ENCODE peak calls at places on chromosomes 3 and 15, in nine cellular contexts. One of them, this sample, is unnamed.

GRCh38 chr3:88732211-88732610 is 375.2 kb upstream of the EPHA3 start:
- DNase-seq in MM.1S: no peak
- DNase-seq in CD8-positive, alpha-beta memory T cell: no peak
- DNase-seq in HCT116: no peak
- DNase-seq in neuronal stem cell: no peak
- DNase-seq in left lung: no peak
- DNase-seq in CD4-positive, alpha-beta T cell: no peak
- DNase-seq in trophoblast cell: no peak
- DNase-seq in PC-9: no peak
- DNase-seq in this sample: no peak

GRCh38 chr3:52218454-52218853 is 7.0 kb downstream of the TLR9 start:
- DNase-seq in CD4-positive, alpha-beta T cell: peak; percentile 45
- DNase-seq in trophoblast cell: no peak
- DNase-seq in MM.1S: no peak
- DNase-seq in CD8-positive, alpha-beta memory T cell: no peak
- DNase-seq in HCT116: no peak
- DNase-seq in neuronal stem cell: no peak
- DNase-seq in left lung: no peak
- DNase-seq in PC-9: no peak
- DNase-seq in this sample: no peak

GRCh38 chr3:194294888-194295214 is 56.3 kb downstream of the CPN2 start:
- DNase-seq in MM.1S: no peak
- DNase-seq in PC-9: no peak
- DNase-seq in trophoblast cell: no peak
- DNase-seq in CD8-positive, alpha-beta memory T cell: no peak
- DNase-seq in CD4-positive, alpha-beta T cell: no peak
- DNase-seq in HCT116: no peak
- DNase-seq in left lung: no peak
- DNase-seq in neuronal stem cell: no peak
- DNase-seq in this sample: no peak

GRCh38 chr3:128946411-128946810 is 47.5 kb downstream of the CFAP92 start:
- DNase-seq in neuronal stem cell: no peak
- DNase-seq in PC-9: no peak
- DNase-seq in CD8-positive, alpha-beta memory T cell: no peak
- DNase-seq in left lung: no peak
- DNase-seq in CD4-positive, alpha-beta T cell: no peak
- DNase-seq in HCT116: no peak
- DNase-seq in trophoblast cell: no peak
- DNase-seq in MM.1S: no peak
- DNase-seq in this sample: no peak

GRCh38 chr3:151301787-151302186 is 14.8 kb downstream of the GPR87 start:
- DNase-seq in MM.1S: no peak
- DNase-seq in left lung: no peak
- DNase-seq in PC-9: no peak
- DNase-seq in trophoblast cell: no peak
- DNase-seq in CD8-positive, alpha-beta memory T cell: no peak
- DNase-seq in HCT116: no peak
- DNase-seq in CD4-positive, alpha-beta T cell: no peak
- DNase-seq in neuronal stem cell: no peak
- DNase-seq in this sample: peak; percentile 52

GRCh38 chr3:79354179-79354688 is 413.6 kb downstream of the ROBO1 start:
- DNase-seq in left lung: no peak
- DNase-seq in PC-9: no peak
- DNase-seq in trophoblast cell: no peak
- DNase-seq in neuronal stem cell: no peak
- DNase-seq in HCT116: no peak
- DNase-seq in CD4-positive, alpha-beta T cell: no peak
- DNase-seq in CD8-positive, alpha-beta memory T cell: no peak
- DNase-seq in MM.1S: no peak
- DNase-seq in this sample: no peak

GRCh38 chr3:123813876-123814275 is 70.3 kb downstream of the MYLK start:
- DNase-seq in MM.1S: no peak
- DNase-seq in neuronal stem cell: no peak
- DNase-seq in HCT116: no peak
- DNase-seq in left lung: no peak
- DNase-seq in CD8-positive, alpha-beta memory T cell: no peak
- DNase-seq in CD4-positive, alpha-beta T cell: no peak
- DNase-seq in PC-9: no peak
- DNase-seq in trophoblast cell: no peak
- DNase-seq in this sample: no peak

GRCh38 chr15:70437882-70438331 is 325.5 kb downstream of the UACA start:
- DNase-seq in MM.1S: no peak
- DNase-seq in neuronal stem cell: no peak
- DNase-seq in PC-9: peak; percentile 57
- DNase-seq in left lung: no peak
- DNase-seq in CD4-positive, alpha-beta T cell: no peak
- DNase-seq in trophoblast cell: peak; percentile 99
- DNase-seq in HCT116: no peak
- DNase-seq in CD8-positive, alpha-beta memory T cell: no peak
- DNase-seq in this sample: no peak

GRCh38 chr3:32493437-32494414 is 8.9 kb downstream of the CMTM6 start:
- DNase-seq in neuronal stem cell: no peak
- DNase-seq in CD8-positive, alpha-beta memory T cell: no peak
- DNase-seq in CD4-positive, alpha-beta T cell: no peak
- DNase-seq in left lung: no peak
- DNase-seq in trophoblast cell: peak; percentile 17
- DNase-seq in PC-9: no peak
- DNase-seq in MM.1S: peak; percentile 53
- DNase-seq in HCT116: no peak
- DNase-seq in this sample: no peak

GRCh38 chr15:35626531-35626930 is 80.6 kb upstream of the DPH6 start:
- DNase-seq in trophoblast cell: peak; percentile 35
- DNase-seq in MM.1S: no peak
- DNase-seq in HCT116: no peak
- DNase-seq in PC-9: no peak
- DNase-seq in CD8-positive, alpha-beta memory T cell: no peak
- DNase-seq in CD4-positive, alpha-beta T cell: no peak
- DNase-seq in neuronal stem cell: no peak
- DNase-seq in left lung: no peak
- DNase-seq in this sample: no peak

GRCh38 chr15:42670441-42670840 is 66.5 kb downstream of the CDAN1 start:
- DNase-seq in neuronal stem cell: no peak
- DNase-seq in HCT116: no peak
- DNase-seq in trophoblast cell: no peak
- DNase-seq in left lung: no peak
- DNase-seq in CD4-positive, alpha-beta T cell: no peak
- DNase-seq in MM.1S: no peak
- DNase-seq in CD8-positive, alpha-beta memory T cell: no peak
- DNase-seq in PC-9: no peak
- DNase-seq in this sample: no peak

GRCh38 chr15:73517566-73517965 is 74.6 kb downstream of the REC114 start:
- DNase-seq in MM.1S: no peak
- DNase-seq in left lung: no peak
- DNase-seq in PC-9: no peak
- DNase-seq in trophoblast cell: no peak
- DNase-seq in HCT116: no peak
- DNase-seq in CD4-positive, alpha-beta T cell: no peak
- DNase-seq in neuronal stem cell: no peak
- DNase-seq in CD8-positive, alpha-beta memory T cell: no peak
- DNase-seq in this sample: no peak

GRCh38 chr3:49910409-49911123 is 6.9 kb upstream of the MST1R start:
- DNase-seq in neuronal stem cell: no peak
- DNase-seq in left lung: no peak
- DNase-seq in PC-9: no peak
- DNase-seq in HCT116: no peak
- DNase-seq in MM.1S: no peak
- DNase-seq in trophoblast cell: no peak
- DNase-seq in CD8-positive, alpha-beta memory T cell: no peak
- DNase-seq in CD4-positive, alpha-beta T cell: no peak
- DNase-seq in this sample: no peak

GRCh38 chr15:51089699-51090098 is 5.0 kb downstream of the TNFAIP8L3 start:
- DNase-seq in PC-9: no peak
- DNase-seq in neuronal stem cell: no peak
- DNase-seq in left lung: no peak
- DNase-seq in CD8-positive, alpha-beta memory T cell: no peak
- DNase-seq in CD4-positive, alpha-beta T cell: no peak
- DNase-seq in MM.1S: no peak
- DNase-seq in trophoblast cell: no peak
- DNase-seq in HCT116: no peak
- DNase-seq in this sample: no peak
- H3K9me3 ChIP-seq in PC-9: no peaks in the 10 kb centered on the region
- H3K9me3 ChIP-seq in neuronal stem cell: no peaks in the 10 kb centered on the region
- H3K9me3 ChIP-seq in left lung: no peaks in the 10 kb centered on the region
- H3K9me3 ChIP-seq in CD8-positive, alpha-beta memory T cell: no peaks in the 10 kb centered on the region
- H3K9me3 ChIP-seq in CD4-positive, alpha-beta T cell: no peaks in the 10 kb centered on the region
- H3K9me3 ChIP-seq in MM.1S: no peaks in the 10 kb centered on the region
- H3K9me3 ChIP-seq in trophoblast cell: no peaks in the 10 kb centered on the region
- H3K9me3 ChIP-seq in HCT116: no peaks in the 10 kb centered on the region
- H3K9me3 ChIP-seq in this sample: no peaks in the 10 kb centered on the region

DNA sequence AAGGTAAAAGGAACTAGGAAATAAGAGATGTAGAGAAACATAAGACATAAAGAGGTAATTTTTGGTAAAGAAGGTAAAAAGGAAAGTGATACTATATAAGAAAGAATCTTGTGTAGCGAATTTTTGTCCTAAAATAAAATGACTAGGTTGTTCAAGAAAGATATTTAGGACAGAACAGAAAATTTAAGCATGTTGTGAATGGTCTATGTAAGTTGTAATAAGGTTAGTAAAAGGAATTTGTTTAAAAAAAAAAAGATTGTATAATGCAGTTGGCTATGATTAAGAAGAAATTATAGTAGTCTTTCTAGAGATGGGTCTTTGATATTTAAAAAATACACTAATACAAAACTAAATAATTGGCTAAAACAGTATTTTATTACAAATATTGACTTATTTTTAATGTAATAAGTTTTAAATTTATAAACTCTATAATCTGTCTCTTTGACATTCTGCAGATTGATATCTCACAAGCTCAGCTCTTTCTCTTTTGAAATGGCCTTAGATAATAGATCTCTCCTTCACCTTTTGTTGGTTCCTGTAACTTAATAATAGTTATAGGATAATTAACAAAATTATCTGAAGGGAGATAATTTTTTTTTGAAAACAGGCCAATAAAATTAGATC is 3.7 kb upstream of the SLC41A3 start:
- DNase-seq in CD4-positive, alpha-beta T cell: no peak
- DNase-seq in left lung: no peak
- DNase-seq in trophoblast cell: no peak
- DNase-seq in CD8-positive, alpha-beta memory T cell: no peak
- DNase-seq in HCT116: no peak
- DNase-seq in PC-9: no peak
- DNase-seq in MM.1S: no peak
- DNase-seq in neuronal stem cell: no peak
- DNase-seq in this sample: no peak
- H3K9me3 ChIP-seq in CD4-positive, alpha-beta T cell: no peaks in the 10 kb centered on the region
- H3K9me3 ChIP-seq in left lung: peaks cover 6% of the 10 kb centered on the region
- H3K9me3 ChIP-seq in trophoblast cell: peaks cover 6% of the 10 kb centered on the region
- H3K9me3 ChIP-seq in CD8-positive, alpha-beta memory T cell: no peaks in the 10 kb centered on the region
- H3K9me3 ChIP-seq in HCT116: no peaks in the 10 kb centered on the region
- H3K9me3 ChIP-seq in PC-9: no peaks in the 10 kb centered on the region
- H3K9me3 ChIP-seq in MM.1S: no peaks in the 10 kb centered on the region
- H3K9me3 ChIP-seq in neuronal stem cell: peaks cover 14% of the 10 kb centered on the region
- H3K9me3 ChIP-seq in this sample: peaks cover 4% of the 10 kb centered on the region

DNA sequence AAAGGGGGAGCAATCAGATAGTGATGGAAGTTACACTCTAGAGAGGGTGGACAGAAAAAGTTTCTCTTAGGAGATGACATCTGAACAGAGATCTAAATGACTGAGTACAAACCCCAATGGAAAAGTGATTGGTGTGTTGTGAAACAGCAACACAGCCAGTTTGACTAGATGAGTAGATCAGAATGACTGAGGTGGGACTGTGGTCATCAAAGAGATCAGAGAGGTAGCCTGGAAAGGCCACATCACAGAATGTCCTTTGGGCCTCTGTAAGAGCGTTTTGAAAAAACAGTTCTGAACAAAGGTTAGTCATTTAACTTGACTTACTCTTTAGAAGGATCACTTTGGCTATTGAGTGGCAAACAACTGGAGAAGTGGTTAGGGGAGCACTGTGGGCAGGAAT is 10.6 kb downstream of the LRRC58 start:
- DNase-seq in MM.1S: no peak
- DNase-seq in trophoblast cell: no peak
- DNase-seq in CD8-positive, alpha-beta memory T cell: no peak
- DNase-seq in left lung: no peak
- DNase-seq in PC-9: no peak
- DNase-seq in CD4-positive, alpha-beta T cell: no peak
- DNase-seq in HCT116: no peak
- DNase-seq in neuronal stem cell: no peak
- DNase-seq in this sample: no peak
- H3K9me3 ChIP-seq in MM.1S: no peaks in the 10 kb centered on the region
- H3K9me3 ChIP-seq in trophoblast cell: no peaks in the 10 kb centered on the region
- H3K9me3 ChIP-seq in CD8-positive, alpha-beta memory T cell: no peaks in the 10 kb centered on the region
- H3K9me3 ChIP-seq in left lung: peaks cover 12% of the 10 kb centered on the region
- H3K9me3 ChIP-seq in PC-9: no peaks in the 10 kb centered on the region
- H3K9me3 ChIP-seq in CD4-positive, alpha-beta T cell: no peaks in the 10 kb centered on the region
- H3K9me3 ChIP-seq in HCT116: peaks cover 5% of the 10 kb centered on the region
- H3K9me3 ChIP-seq in neuronal stem cell: peaks cover 41% of the 10 kb centered on the region
- H3K9me3 ChIP-seq in this sample: peaks cover 13% of the 10 kb centered on the region

GRCh38 chr15:20348291-20348899 is 193.2 kb downstream of the GOLGA6L6 start:
- DNase-seq in HCT116: no peak
- DNase-seq in CD4-positive, alpha-beta T cell: no peak
- DNase-seq in CD8-positive, alpha-beta memory T cell: no peak
- DNase-seq in left lung: peak; percentile 84
- DNase-seq in trophoblast cell: no peak
- DNase-seq in PC-9: no peak
- DNase-seq in neuronal stem cell: no peak
- DNase-seq in MM.1S: peak; percentile 5
- DNase-seq in this sample: no peak

GRCh38 chr15:20344601-20345400 is 196.8 kb downstream of the GOLGA6L6 start:
- DNase-seq in neuronal stem cell: no peak
- DNase-seq in trophoblast cell: no peak
- DNase-seq in CD4-positive, alpha-beta T cell: no peak
- DNase-seq in left lung: peak; percentile 85
- DNase-seq in MM.1S: peak; percentile 6
- DNase-seq in HCT116: no peak
- DNase-seq in CD8-positive, alpha-beta memory T cell: no peak
- DNase-seq in PC-9: no peak
- DNase-seq in this sample: no peak

GRCh38 chr15:20341901-20342605 is 199.5 kb downstream of the GOLGA6L6 start:
- DNase-seq in CD4-positive, alpha-beta T cell: peak; percentile 53
- DNase-seq in left lung: peak; percentile 100
- DNase-seq in MM.1S: peak; percentile 6
- DNase-seq in neuronal stem cell: no peak
- DNase-seq in trophoblast cell: peak; percentile 42
- DNase-seq in CD8-positive, alpha-beta memory T cell: no peak
- DNase-seq in HCT116: no peak
- DNase-seq in PC-9: no peak
- DNase-seq in this sample: no peak

GRCh38 chr15:20346082-20346805 is 195.4 kb downstream of the GOLGA6L6 start:
- DNase-seq in neuronal stem cell: no peak
- DNase-seq in left lung: peak; percentile 82
- DNase-seq in CD8-positive, alpha-beta memory T cell: no peak
- DNase-seq in HCT116: no peak
- DNase-seq in MM.1S: peak; percentile 5
- DNase-seq in trophoblast cell: no peak
- DNase-seq in CD4-positive, alpha-beta T cell: no peak
- DNase-seq in PC-9: no peak
- DNase-seq in this sample: no peak

DNA sequence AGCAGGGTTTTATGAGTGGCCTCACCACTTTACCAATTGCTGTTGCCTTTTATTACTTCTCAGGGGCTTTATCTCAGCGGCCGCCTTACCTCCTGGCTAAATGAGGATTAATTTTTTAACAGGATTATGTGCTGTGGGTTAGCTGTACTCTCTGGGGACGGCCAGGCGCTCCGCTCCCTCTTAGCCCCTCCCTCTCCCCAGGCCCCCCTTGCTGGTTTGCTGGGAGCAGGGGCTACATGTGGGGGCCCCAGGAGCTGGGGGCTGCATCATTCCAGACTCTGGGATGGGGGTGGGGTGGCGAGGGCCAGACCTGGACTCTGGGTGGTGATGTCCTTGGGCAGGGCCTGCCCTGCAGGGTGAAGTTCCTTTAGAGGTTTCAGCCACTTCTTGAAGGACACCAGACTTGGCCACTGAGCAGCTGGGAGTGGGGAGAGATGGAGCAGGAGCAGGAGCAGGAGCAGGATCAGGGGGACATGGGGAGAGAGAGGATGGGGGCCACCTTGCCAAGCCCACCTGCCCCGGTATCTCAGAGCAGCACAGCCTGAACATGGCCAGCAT is 196.1 kb downstream of the GOLGA6L6 start:
- DNase-seq in HCT116: no peak
- DNase-seq in neuronal stem cell: no peak
- DNase-seq in left lung: peak; percentile 87
- DNase-seq in trophoblast cell: no peak
- DNase-seq in CD4-positive, alpha-beta T cell: no peak
- DNase-seq in MM.1S: peak; percentile 6
- DNase-seq in PC-9: no peak
- DNase-seq in CD8-positive, alpha-beta memory T cell: no peak
- DNase-seq in this sample: no peak
- H3K9me3 ChIP-seq in HCT116: peaks cover 78% of the 10 kb centered on the region
- H3K9me3 ChIP-seq in neuronal stem cell: peaks cover 14% of the 10 kb centered on the region
- H3K9me3 ChIP-seq in left lung: peaks cover 35% of the 10 kb centered on the region
- H3K9me3 ChIP-seq in trophoblast cell: peaks cover 74% of the 10 kb centered on the region
- H3K9me3 ChIP-seq in CD4-positive, alpha-beta T cell: no peaks in the 10 kb centered on the region
- H3K9me3 ChIP-seq in MM.1S: no peaks in the 10 kb centered on the region
- H3K9me3 ChIP-seq in PC-9: no peaks in the 10 kb centered on the region
- H3K9me3 ChIP-seq in CD8-positive, alpha-beta memory T cell: no peaks in the 10 kb centered on the region
- H3K9me3 ChIP-seq in this sample: peaks cover 100% of the 10 kb centered on the region

This sample was measured in AG04450.